ENCODE peak calls at places on chromosomes 5 and 9, in ten cellular contexts. P, L, A, O, R, I, S, N, U and J are unnamed samples.

GRCh38 chr5:169974121-169974770 is 6.0 kb downstream of the INSYN2B start:
- DNase-seq in L (no peak), R (no peak), P (no peak), A (no peak), N (no peak), U (no peak), I (no peak), O (no peak), S (no peak), J (no peak)

GRCh38 chr5:64331597-64332277 is 166.1 kb downstream of the RNF180 start:
- DNase-seq in U (no peak), I (no peak), S (peak; percentile 80), O (no peak), P (peak; percentile 82), N (no peak), L (no peak), R (no peak), A (peak; percentile 70), J (peak; percentile 60)

GRCh38 chr9:110835859-110836271 is 167.3 kb downstream of the MUSK start:
- DNase-seq in R (no peak), L (no peak), S (no peak), I (no peak), O (no peak), P (no peak), N (no peak), A (no peak), U (no peak), J (no peak)

GRCh38 chr5:60403343-60404006 is 296.5 kb downstream of the DEPDC1B start:
- DNase-seq in R (no peak), L (no peak), P (no peak), S (no peak), A (no peak), U (no peak), O (no peak), I (no peak), N (no peak), J (no peak)

GRCh38 chr5:84228266-84228665 is 156.4 kb downstream of the EDIL3 start:
- DNase-seq in U (no peak), R (no peak), A (no peak), O (no peak), N (no peak), S (no peak), L (no peak), I (no peak), P (no peak), J (no peak)

GRCh38 chr5:1525624-1525985 is 1.8 kb upstream of the LPCAT1 start:
- DNase-seq in N (no peak), P (no peak), R (no peak), L (no peak), O (peak; percentile 12), S (no peak), A (no peak), I (no peak), U (no peak), J (peak; percentile 6)

GRCh38 chr5:919356-920000 is 26.8 kb downstream of the TRIP13 start:
- DNase-seq in I (no peak), R (no peak), U (no peak), O (no peak), A (no peak), S (no peak), P (no peak), L (no peak), N (no peak), J (no peak)

GRCh38 chr9:120348951-120349429 is 231.0 kb downstream of the CDK5RAP2 start:
- DNase-seq in U (peak; percentile 52), S (peak; percentile 52), P (peak; percentile 27), L (peak; percentile 9), R (no peak), I (no peak), O (no peak), A (no peak), N (peak; percentile 86), J (peak; percentile 17)

GRCh38 chr9:133107245-133107722 is 13.8 kb downstream of the RALGDS start:
- DNase-seq in S (peak; percentile 20), A (peak; percentile 10), N (no peak), P (peak; percentile 12), L (no peak), R (no peak), I (no peak), O (no peak), U (no peak), J (peak; percentile 2)

GRCh38 chr9:120689860-120690259 is 24.4 kb downstream of the MEGF9 start:
- DNase-seq in U (no peak), P (no peak), I (peak; percentile 34), A (no peak), L (no peak), R (no peak), O (no peak), S (no peak), N (peak; percentile 46), J (no peak)

GRCh38 chr5:84437673-84438315 is 53.1 kb upstream of the EDIL3 start:
- DNase-seq in I (peak; percentile 44), A (no peak), N (no peak), R (no peak), L (no peak), O (no peak), U (peak; percentile 33), P (no peak), S (no peak), J (no peak)

GRCh38 chr5:36690041-36690941 is 83.9 kb downstream of the SLC1A3 start:
- DNase-seq in N (peak; percentile 93), S (peak; percentile 84), U (peak; percentile 94), P (peak; percentile 84), R (peak; percentile 31), I (peak; percentile 35), O (peak; percentile 55), A (peak; percentile 79), L (peak; percentile 79), J (peak; percentile 81)

GRCh38 chr5:115386657-115387056 is 90.2 kb upstream of the CCDC112 start:
- DNase-seq in N (no peak), S (no peak), R (no peak), P (no peak), U (no peak), A (no peak), I (no peak), L (no peak), O (no peak), J (no peak)

GRCh38 chr5:173801006-173801405 is 87.1 kb upstream of the CPEB4 start:
- DNase-seq in R (no peak), P (no peak), I (no peak), A (no peak), O (no peak), U (no peak), L (no peak), N (no peak), S (no peak), J (no peak)

GRCh38 chr9:80369641-80370040 is 797.9 kb downstream of the TLE4 start:
- DNase-seq in S (no peak), I (no peak), R (no peak), U (no peak), A (no peak), N (no peak), P (no peak), L (no peak), O (no peak), J (no peak)

GRCh38 chr5:6574537-6574936 is 58.3 kb downstream of the NSUN2 start:
- DNase-seq in P (no peak), S (peak; percentile 68), I (no peak), L (no peak), N (no peak), O (no peak), A (no peak), R (no peak), U (peak; percentile 56), J (no peak)

GRCh38 chr5:106959447-106959846 is 711.3 kb downstream of the EFNA5 start:
- DNase-seq in A (no peak), S (no peak), O (no peak), N (no peak), U (no peak), I (no peak), R (no peak), L (no peak), P (no peak), J (no peak)

GRCh38 chr5:13553896-13554295 is 390.6 kb downstream of the DNAH5 start:
- DNase-seq in O (no peak), A (no peak), P (peak; percentile 22), L (no peak), N (peak; percentile 76), U (peak; percentile 34), I (no peak), R (no peak), S (no peak), J (no peak)

DNA sequence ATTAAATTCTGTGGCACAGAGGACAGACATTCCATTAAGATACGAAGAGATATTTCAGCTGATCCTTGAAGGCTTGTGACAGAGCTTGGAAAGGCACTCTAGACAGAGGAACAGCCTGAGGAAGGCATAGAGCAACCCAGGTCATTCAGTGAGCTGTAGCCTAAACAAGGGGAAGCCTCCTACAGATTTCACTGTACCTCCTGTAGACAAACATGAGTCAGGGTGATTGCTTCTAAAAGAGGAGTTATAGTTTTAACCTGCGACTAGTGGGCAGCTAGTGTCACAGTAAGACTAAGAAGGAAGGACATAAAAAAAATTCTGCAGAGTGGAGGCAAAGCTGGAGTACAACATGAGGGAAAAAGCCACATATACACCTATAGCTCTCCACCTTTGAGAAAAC is 43.5 kb upstream of the ANKDD1B start:
- DNase-seq in U (peak; percentile 74), R (no peak), A (no peak), L (peak; percentile 30), N (no peak), P (no peak), O (no peak), I (peak; percentile 28), S (no peak), J (no peak)
- H3K4me3 ChIP-seq in U (no peak overlapping the region), R (no peak overlapping the region), A (no peak overlapping the region), L (peak overlapping the region; percentile 17), N (no peak overlapping the region), P (no peak overlapping the region), O (no peak overlapping the region), I (no peak overlapping the region), S (no peak overlapping the region), J (no peak overlapping the region)

DNA sequence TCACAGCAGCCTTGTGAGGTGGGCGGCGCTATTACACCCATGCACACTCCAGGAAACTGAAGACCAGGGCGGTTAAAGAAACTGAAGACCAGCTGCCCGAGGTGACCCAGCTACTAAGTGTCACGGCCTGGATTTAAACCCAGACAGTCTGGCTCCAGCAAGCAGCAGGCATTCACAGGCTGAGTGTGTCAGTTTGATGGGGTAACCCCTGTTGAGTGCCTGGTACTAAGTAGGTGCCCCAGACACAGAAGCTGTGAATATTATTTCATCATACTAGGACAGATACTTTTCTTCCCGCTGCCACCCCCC is 7.3 kb downstream of the ENG start:
- DNase-seq in A (peak; percentile 55), L (no peak), P (peak; percentile 62), S (no peak), O (no peak), I (no peak), N (no peak), U (no peak), R (no peak), J (no peak)
- H3K4me3 ChIP-seq in A (peak overlapping the region; percentile 73), L (no peak overlapping the region), P (peak overlapping the region; percentile 49), S (peak overlapping the region; percentile 74), O (no peak overlapping the region), I (no peak overlapping the region), N (no peak overlapping the region), U (no peak overlapping the region), R (no peak overlapping the region), J (no peak overlapping the region)

GRCh38 chr9:121735792-121736130 is 84.3 kb downstream of the DAB2IP start:
- DNase-seq in N (no peak), P (no peak), U (no peak), L (no peak), I (no peak), A (no peak), O (peak; percentile 12), R (no peak), S (no peak), J (no peak)
- H3K4me3 ChIP-seq in N (peak overlapping the region; percentile 63), P (peak overlapping the region; percentile 35), U (no peak overlapping the region), L (no peak overlapping the region), I (no peak overlapping the region), A (peak overlapping the region; percentile 67), O (no peak overlapping the region), R (no peak overlapping the region), S (peak overlapping the region; percentile 60), J (no peak overlapping the region)

GRCh38 chr5:176619203-176619568 is 9.2 kb upstream of the GPRIN1 start:
- DNase-seq in R (peak; percentile 74), U (peak; percentile 39), O (peak; percentile 84), P (peak; percentile 65), L (peak; percentile 72), S (peak; percentile 89), N (peak; percentile 98), A (peak; percentile 40), I (peak; percentile 57), J (peak; percentile 71)
- H3K4me3 ChIP-seq in R (no peak overlapping the region), U (no peak overlapping the region), O (peak overlapping the region; percentile 19), P (no peak overlapping the region), L (no peak overlapping the region), S (peak overlapping the region; percentile 40), N (peak overlapping the region; percentile 20), A (peak overlapping the region; percentile 14), I (no peak overlapping the region), J (no peak overlapping the region)